ENCODE peak calls at places on chromosomes 5 and 9, in nine cellular contexts. H, M, N, J, Q, E, U, B and F are unnamed samples.
A peak's percentile ranks its signal among the peaks of the same experiment; 100 is the strongest.

GRCh38 chr5:150649108-150649827 is 8.8 kb downstream of the SYNPO start:
- DNase-seq in E (no peak), J (no peak), Q (no peak), N (no peak), B (no peak), M (no peak), U (no peak), H (no peak), F (no peak)

GRCh38 chr5:53052499-53052898 is 57.1 kb downstream of the MOCS2 start:
- DNase-seq in U (no peak), B (peak; percentile 35), H (no peak), E (no peak), Q (no peak), N (no peak), M (no peak), J (no peak), F (no peak)

GRCh38 chr5:27830551-27830950 is 792.2 kb upstream of the CDH9 start:
- DNase-seq in J (no peak), M (peak; percentile 11), N (no peak), U (no peak), H (no peak), E (no peak), B (peak; percentile 9), Q (no peak), F (no peak)

GRCh38 chr5:132260714-132261615 is 3.5 kb downstream of the PDLIM4 start:
- DNase-seq in J (no peak), Q (no peak), N (peak; percentile 73), U (no peak), H (peak; percentile 66), E (peak; percentile 59), B (peak; percentile 80), M (peak; percentile 71), F (peak; percentile 54)

GRCh38 chr5:42944989-42945388 is 95.1 kb downstream of the ANXA2R start:
- DNase-seq in B (peak; percentile 93), H (no peak), N (peak; percentile 50), E (no peak), M (peak; percentile 87), Q (no peak), J (no peak), U (peak; percentile 80), F (no peak)

GRCh38 chr5:75324791-75325190 is 12.2 kb upstream of the HMGCR start:
- DNase-seq in M (no peak), J (no peak), U (no peak), B (no peak), Q (no peak), E (no peak), H (no peak), N (no peak), F (peak; percentile 24)

GRCh38 chr5:148255456-148255855 is 13.1 kb upstream of the SPINK13 start:
- DNase-seq in M (no peak), U (no peak), B (no peak), Q (no peak), H (no peak), N (no peak), J (no peak), E (no peak), F (no peak)

GRCh38 chr9:34334337-34334824 is 5.0 kb downstream of the NUDT2 start:
- DNase-seq in U (no peak), B (no peak), E (no peak), Q (peak; percentile 28), M (no peak), H (no peak), N (no peak), J (no peak), F (no peak)

DNA sequence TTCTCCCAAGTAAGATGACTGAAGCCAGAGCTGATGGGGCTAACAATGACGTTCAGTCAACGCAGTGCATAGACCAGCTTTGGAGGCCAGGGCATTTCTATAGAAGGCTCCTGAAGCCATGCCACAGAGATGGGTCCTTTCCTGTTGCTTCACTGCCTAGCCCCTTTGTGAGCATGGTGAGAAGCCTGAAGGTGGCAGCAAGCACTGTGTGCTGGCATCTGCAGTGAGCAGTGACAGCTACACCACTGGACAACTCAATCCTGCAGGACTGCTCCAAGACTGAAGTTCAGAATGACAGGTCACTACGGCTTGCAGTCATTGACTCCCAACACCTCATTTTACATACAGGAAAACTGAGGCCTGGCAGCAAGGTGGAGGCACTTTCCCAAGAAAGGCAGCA is 229.0 kb downstream of the TSSK1B start:
- DNase-seq in J (no peak), U (no peak), B (no peak), H (no peak), N (peak; percentile 17), Q (no peak), E (no peak), M (no peak), F (no peak)
- TF ChIP-seq CTCF in J (no peak), U (no peak), B (no peak), H (no peak), N (no peak), Q (no peak), E (no peak), M (no peak), F (no peak)

GRCh38 chr9:92029553-92029952 is 79.5 kb upstream of the ROR2 start:
- DNase-seq in M (no peak), E (no peak), N (no peak), H (no peak), J (no peak), Q (no peak), U (no peak), B (no peak), F (no peak)
- TF ChIP-seq CTCF in M (peak; percentile 70), E (no peak), N (no peak), H (no peak), J (no peak), Q (no peak), U (peak; percentile 28), B (peak; percentile 31), F (no peak)

GRCh38 chr5:10857333-10857723 is 96.3 kb upstream of the DAP start:
- DNase-seq in E (no peak), J (no peak), N (peak; percentile 61), U (no peak), B (no peak), H (no peak), M (no peak), Q (no peak), F (no peak)
- TF ChIP-seq CTCF in E (no peak), J (no peak), N (no peak), U (peak; percentile 38), B (no peak), H (no peak), M (peak; percentile 58), Q (peak; percentile 40), F (no peak)

GRCh38 chr9:75979362-75979761 is 88.9 kb downstream of the PCSK5 start:
- DNase-seq in H (no peak), Q (peak; percentile 25), M (no peak), E (no peak), B (no peak), U (no peak), N (peak; percentile 1), J (no peak), F (peak; percentile 14)
- TF ChIP-seq CTCF in H (no peak), Q (no peak), M (no peak), E (no peak), B (peak; percentile 29), U (peak; percentile 14), N (peak; percentile 7), J (no peak), F (no peak)